ENCODE peak calls at places on chromosomes 1 and 21, in ten cellular contexts. One of them, this sample, is unnamed.
A peak's percentile ranks its signal among the peaks of the same experiment; 100 is the strongest.

GRCh38 chr1:205939690-205940330 is 3.4 kb downstream of the SLC26A9 start:
- ATAC-seq in left ventricle myocardium superior: peak; percentile 66
- ATAC-seq in Panc1: no peak
- ATAC-seq in central memory CD8-positive, alpha-beta T cell: no peak
- ATAC-seq in aorta: no peak
- ATAC-seq in left lung: peak; percentile 41
- ATAC-seq in heart left ventricle: peak; percentile 63
- ATAC-seq in Right ventricle myocardium superior: peak; percentile 28
- ATAC-seq in left colon: no peak
- ATAC-seq in IMR-90: no peak
- ATAC-seq in this sample: no peak

GRCh38 chr1:43525995-43526394 is 4.7 kb upstream of the PTPRF start:
- ATAC-seq in left ventricle myocardium superior: no peak
- ATAC-seq in Panc1: peak; percentile 73
- ATAC-seq in central memory CD8-positive, alpha-beta T cell: no peak
- ATAC-seq in aorta: no peak
- ATAC-seq in left lung: no peak
- ATAC-seq in heart left ventricle: no peak
- ATAC-seq in Right ventricle myocardium superior: no peak
- ATAC-seq in left colon: no peak
- ATAC-seq in IMR-90: peak; percentile 32
- ATAC-seq in this sample: no peak

GRCh38 chr1:67823645-67824044 is 9.6 kb downstream of the GNG12 start:
- ATAC-seq in left ventricle myocardium superior: no peak
- ATAC-seq in Panc1: no peak
- ATAC-seq in central memory CD8-positive, alpha-beta T cell: no peak
- ATAC-seq in aorta: peak; percentile 69
- ATAC-seq in left lung: no peak
- ATAC-seq in heart left ventricle: no peak
- ATAC-seq in Right ventricle myocardium superior: no peak
- ATAC-seq in left colon: no peak
- ATAC-seq in IMR-90: peak; percentile 54
- ATAC-seq in this sample: no peak

GRCh38 chr1:24748191-24749121 is 3.2 kb downstream of the CLIC4 start:
- ATAC-seq in left ventricle myocardium superior: no peak
- ATAC-seq in Panc1: no peak
- ATAC-seq in central memory CD8-positive, alpha-beta T cell: no peak
- ATAC-seq in aorta: no peak
- ATAC-seq in left lung: no peak
- ATAC-seq in heart left ventricle: no peak
- ATAC-seq in Right ventricle myocardium superior: no peak
- ATAC-seq in left colon: no peak
- ATAC-seq in IMR-90: no peak
- ATAC-seq in this sample: no peak

GRCh38 chr21:34808569-34809204 is 139.9 kb downstream of the CLIC6 start:
- ATAC-seq in left ventricle myocardium superior: no peak
- ATAC-seq in Panc1: no peak
- ATAC-seq in central memory CD8-positive, alpha-beta T cell: no peak
- ATAC-seq in aorta: no peak
- ATAC-seq in left lung: peak; percentile 15
- ATAC-seq in heart left ventricle: no peak
- ATAC-seq in Right ventricle myocardium superior: no peak
- ATAC-seq in left colon: no peak
- ATAC-seq in IMR-90: no peak
- ATAC-seq in this sample: no peak

GRCh38 chr1:206631085-206631509 is 4.2 kb upstream of the DYRK3 start:
- ATAC-seq in left ventricle myocardium superior: peak; percentile 48
- ATAC-seq in Panc1: no peak
- ATAC-seq in central memory CD8-positive, alpha-beta T cell: no peak
- ATAC-seq in aorta: no peak
- ATAC-seq in left lung: no peak
- ATAC-seq in heart left ventricle: peak; percentile 62
- ATAC-seq in Right ventricle myocardium superior: peak; percentile 47
- ATAC-seq in left colon: no peak
- ATAC-seq in IMR-90: peak; percentile 10
- ATAC-seq in this sample: no peak

GRCh38 chr21:27569831-27570230 is 602.9 kb upstream of the ADAMTS5 start:
- ATAC-seq in left ventricle myocardium superior: peak; percentile 16
- ATAC-seq in Panc1: no peak
- ATAC-seq in central memory CD8-positive, alpha-beta T cell: no peak
- ATAC-seq in aorta: peak; percentile 24
- ATAC-seq in left lung: no peak
- ATAC-seq in heart left ventricle: peak; percentile 14
- ATAC-seq in Right ventricle myocardium superior: peak; percentile 13
- ATAC-seq in left colon: no peak
- ATAC-seq in IMR-90: no peak
- ATAC-seq in this sample: no peak

GRCh38 chr1:86714159-86714558 is 9.8 kb downstream of the SH3GLB1 start:
- ATAC-seq in left ventricle myocardium superior: peak; percentile 93
- ATAC-seq in Panc1: peak; percentile 65
- ATAC-seq in central memory CD8-positive, alpha-beta T cell: peak; percentile 30
- ATAC-seq in aorta: no peak
- ATAC-seq in left lung: peak; percentile 22
- ATAC-seq in heart left ventricle: peak; percentile 87
- ATAC-seq in Right ventricle myocardium superior: peak; percentile 85
- ATAC-seq in left colon: peak; percentile 52
- ATAC-seq in IMR-90: peak; percentile 72
- ATAC-seq in this sample: no peak

GRCh38 chr1:203701606-203702005 is 63.4 kb upstream of the LAX1 start:
- ATAC-seq in left ventricle myocardium superior: no peak
- ATAC-seq in Panc1: no peak
- ATAC-seq in central memory CD8-positive, alpha-beta T cell: no peak
- ATAC-seq in aorta: no peak
- ATAC-seq in left lung: no peak
- ATAC-seq in heart left ventricle: no peak
- ATAC-seq in Right ventricle myocardium superior: no peak
- ATAC-seq in left colon: no peak
- ATAC-seq in IMR-90: no peak
- ATAC-seq in this sample: no peak

GRCh38 chr1:190344454-190344853 is 133.2 kb downstream of the BRINP3 start:
- ATAC-seq in left ventricle myocardium superior: no peak
- ATAC-seq in Panc1: no peak
- ATAC-seq in central memory CD8-positive, alpha-beta T cell: no peak
- ATAC-seq in aorta: no peak
- ATAC-seq in left lung: no peak
- ATAC-seq in heart left ventricle: no peak
- ATAC-seq in Right ventricle myocardium superior: no peak
- ATAC-seq in left colon: no peak
- ATAC-seq in IMR-90: no peak
- ATAC-seq in this sample: no peak

GRCh38 chr1:115429884-115430283 is 91.8 kb upstream of the NGF start:
- ATAC-seq in left ventricle myocardium superior: no peak
- ATAC-seq in Panc1: no peak
- ATAC-seq in central memory CD8-positive, alpha-beta T cell: no peak
- ATAC-seq in aorta: no peak
- ATAC-seq in left lung: no peak
- ATAC-seq in heart left ventricle: no peak
- ATAC-seq in Right ventricle myocardium superior: no peak
- ATAC-seq in left colon: no peak
- ATAC-seq in IMR-90: no peak
- ATAC-seq in this sample: no peak

GRCh38 chr1:27418326-27418761 is 25.9 kb downstream of the GPR3 start:
- ATAC-seq in left ventricle myocardium superior: peak; percentile 92
- ATAC-seq in Panc1: peak; percentile 93
- ATAC-seq in central memory CD8-positive, alpha-beta T cell: peak; percentile 48
- ATAC-seq in aorta: peak; percentile 91
- ATAC-seq in left lung: peak; percentile 93
- ATAC-seq in heart left ventricle: peak; percentile 89
- ATAC-seq in Right ventricle myocardium superior: peak; percentile 90
- ATAC-seq in left colon: peak; percentile 53
- ATAC-seq in IMR-90: peak; percentile 94
- ATAC-seq in this sample: peak; percentile 81

GRCh38 chr1:114695430-114696093 is at the start of gene AMPD1:
- ATAC-seq in left ventricle myocardium superior: no peak
- ATAC-seq in Panc1: no peak
- ATAC-seq in central memory CD8-positive, alpha-beta T cell: no peak
- ATAC-seq in aorta: no peak
- ATAC-seq in left lung: no peak
- ATAC-seq in heart left ventricle: no peak
- ATAC-seq in Right ventricle myocardium superior: no peak
- ATAC-seq in left colon: no peak
- ATAC-seq in IMR-90: no peak
- ATAC-seq in this sample: no peak

GRCh38 chr1:172581779-172582178 is 48.8 kb downstream of the SUCO start:
- ATAC-seq in left ventricle myocardium superior: no peak
- ATAC-seq in Panc1: no peak
- ATAC-seq in central memory CD8-positive, alpha-beta T cell: no peak
- ATAC-seq in aorta: no peak
- ATAC-seq in left lung: no peak
- ATAC-seq in heart left ventricle: no peak
- ATAC-seq in Right ventricle myocardium superior: no peak
- ATAC-seq in left colon: no peak
- ATAC-seq in IMR-90: peak; percentile 91
- ATAC-seq in this sample: no peak

GRCh38 chr1:40058453-40059291 is 18.1 kb downstream of the CAP1 start:
- ATAC-seq in left ventricle myocardium superior: no peak
- ATAC-seq in Panc1: no peak
- ATAC-seq in central memory CD8-positive, alpha-beta T cell: no peak
- ATAC-seq in aorta: no peak
- ATAC-seq in left lung: peak; percentile 15
- ATAC-seq in heart left ventricle: peak; percentile 33
- ATAC-seq in Right ventricle myocardium superior: no peak
- ATAC-seq in left colon: peak; percentile 67
- ATAC-seq in IMR-90: no peak
- ATAC-seq in this sample: no peak

GRCh38 chr1:184158911-184159701 is 107.6 kb downstream of the TSEN15 start:
- ATAC-seq in left ventricle myocardium superior: no peak
- ATAC-seq in Panc1: no peak
- ATAC-seq in central memory CD8-positive, alpha-beta T cell: no peak
- ATAC-seq in aorta: no peak
- ATAC-seq in left lung: no peak
- ATAC-seq in heart left ventricle: no peak
- ATAC-seq in Right ventricle myocardium superior: no peak
- ATAC-seq in left colon: no peak
- ATAC-seq in IMR-90: no peak
- ATAC-seq in this sample: no peak

GRCh38 chr21:32824950-32825349 is 53.4 kb upstream of the PAXBP1 start:
- ATAC-seq in left ventricle myocardium superior: no peak
- ATAC-seq in Panc1: no peak
- ATAC-seq in central memory CD8-positive, alpha-beta T cell: no peak
- ATAC-seq in aorta: no peak
- ATAC-seq in left lung: no peak
- ATAC-seq in heart left ventricle: no peak
- ATAC-seq in Right ventricle myocardium superior: no peak
- ATAC-seq in left colon: no peak
- ATAC-seq in IMR-90: no peak
- ATAC-seq in this sample: no peak

GRCh38 chr1:229600229-229600628 is 25.7 kb downstream of the TAF5L start:
- ATAC-seq in left ventricle myocardium superior: no peak
- ATAC-seq in Panc1: no peak
- ATAC-seq in central memory CD8-positive, alpha-beta T cell: no peak
- ATAC-seq in aorta: no peak
- ATAC-seq in left lung: no peak
- ATAC-seq in heart left ventricle: no peak
- ATAC-seq in Right ventricle myocardium superior: no peak
- ATAC-seq in left colon: no peak
- ATAC-seq in IMR-90: no peak
- ATAC-seq in this sample: no peak